ENCODE peak calls at places on chromosomes 16 and 17, in five cellular contexts. P is psoas muscle, U is mammary epithelial cell, N is SK-N-SH, C is left lung. S is an unnamed sample.

GRCh38 chr16:10940501-10941079 is 1.7 kb downstream of the DEXI start:
- DNase-seq in P (no peak), N (no peak), C (peak), U (no peak), S (no peak)

GRCh38 chr16:85309656-85310587 is 197.7 kb upstream of the CIBAR2 start:
- DNase-seq in C (peak), N (peak), U (no peak), P (peak), S (peak)

GRCh38 chr17:71883258-71883657 is 237.6 kb upstream of the SOX9 start:
- DNase-seq in U (no peak), P (no peak), N (no peak), C (no peak), S (no peak)

GRCh38 chr17:17359271-17359670 is 56.1 kb downstream of the NT5M start:
- DNase-seq in N (no peak), C (no peak), P (no peak), U (no peak), S (no peak)

GRCh38 chr16:58098207-58099096 is 30.7 kb downstream of the CFAP20 start:
- DNase-seq in N (no peak), C (no peak), P (no peak), U (peak), S (no peak)

GRCh38 chr17:5115673-5116651 is at the start of gene USP6:
- DNase-seq in N (no peak), U (no peak), C (no peak), P (no peak), S (no peak)

GRCh38 chr17:38960402-38960801 is 6.8 kb downstream of the FBXO47 start:
- DNase-seq in P (no peak), N (no peak), U (no peak), C (no peak), S (no peak)

GRCh38 chr16:10983175-10983558 is 38.8 kb downstream of the CLEC16A start:
- DNase-seq in P (no peak), U (no peak), N (no peak), C (no peak), S (no peak)

GRCh38 chr16:58336332-58337089 is 41.7 kb upstream of the PRSS54 start:
- DNase-seq in N (peak), C (peak), P (peak), U (peak), S (peak)

GRCh38 chr16:85455534-85455933 is 157.6 kb upstream of the GSE1 start:
- DNase-seq in N (no peak), U (no peak), C (no peak), P (no peak), S (no peak)

GRCh38 chr16:75254359-75254837 is 3.0 kb upstream of the BCAR1 start:
- DNase-seq in P (peak), C (peak), N (peak), U (peak), S (no peak)

GRCh38 chr16:19153876-19154275 is 14.2 kb upstream of the SYT17 start:
- DNase-seq in N (peak), C (no peak), U (no peak), P (no peak), S (no peak)

GRCh38 chr16:10501016-10501607 is 79.3 kb downstream of the EMP2 start:
- DNase-seq in N (no peak), P (no peak), U (no peak), C (no peak), S (no peak)

GRCh38 chr16:83971165-83972130 is 3.4 kb downstream of the NECAB2 start:
- DNase-seq in P (no peak), C (no peak), N (no peak), U (no peak), S (no peak)

GRCh38 chr16:31148281-31148728 is 1.6 kb downstream of the PRSS36 start:
- DNase-seq in N (peak), C (peak), P (no peak), U (no peak), S (no peak)

GRCh38 chr16:67879936-67880335 is 4.7 kb upstream of the NRN1L start:
- DNase-seq in N (no peak), P (no peak), C (no peak), U (no peak), S (no peak)

GRCh38 chr17:15180121-15180561 is 85.0 kb downstream of the PMP22 start:
- DNase-seq in N (no peak), U (no peak), P (no peak), C (no peak), S (no peak)

GRCh38 chr16:9139965-9140364 is 48.5 kb downstream of the HAPSTR1 start:
- DNase-seq in U (peak), N (peak), C (no peak), P (no peak), S (no peak)

GRCh38 chr16:90012978-90013745 is 6.1 kb downstream of the DBNDD1 start:
- DNase-seq in U (no peak), C (no peak), P (no peak), N (no peak), S (no peak)

GRCh38 chr16:287298-287811 is 4.4 kb downstream of the PDIA2 start:
- DNase-seq in N (no peak), C (no peak), P (no peak), U (no peak), S (no peak)
- TF ChIP-seq CTCF in N (peak), C (no peak), P (no peak), U (no peak), S (no peak)

GRCh38 chr17:48605991-48606891 is 1.5 kb upstream of the HOXB6 start:
- DNase-seq in N (no peak), U (no peak), P (no peak), C (no peak), S (no peak)
- TF ChIP-seq CTCF in N (no peak), U (no peak), P (no peak), C (no peak), S (no peak)

GRCh38 chr17:34781071-34781470 is 180.2 kb downstream of the CCT6B start:
- DNase-seq in U (no peak), N (no peak), P (no peak), C (no peak), S (no peak)
- TF ChIP-seq CTCF in U (no peak), N (no peak), P (no peak), C (no peak), S (no peak)

GRCh38 chr17:1713878-1714487 is 3.8 kb upstream of the TLCD2 start:
- DNase-seq in P (no peak), C (no peak), U (peak), N (peak), S (no peak)
- TF ChIP-seq CTCF in P (peak), C (no peak), U (peak), N (peak), S (no peak)

DNA sequence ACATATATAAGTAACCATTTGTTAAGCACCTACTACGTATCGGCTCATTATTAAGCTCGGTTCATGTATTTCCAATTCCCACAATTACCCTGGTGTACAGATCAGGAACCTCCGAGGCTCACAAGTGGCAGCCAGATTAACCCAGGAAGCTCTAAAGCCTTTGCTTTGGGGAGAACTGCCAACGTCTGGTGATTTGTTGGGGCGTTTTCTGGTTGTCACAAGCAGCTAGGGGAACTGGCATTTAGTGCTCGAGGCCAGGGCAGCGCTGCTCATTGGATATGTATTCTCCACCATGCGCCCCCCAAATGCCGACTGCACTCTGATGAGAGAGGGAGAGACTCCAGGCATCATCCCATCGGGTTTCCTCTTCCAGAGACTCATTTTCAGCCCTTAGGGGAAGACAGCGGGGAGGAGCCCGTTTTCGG is 541 bp downstream of the ZNF18 start:
- DNase-seq in U (peak), P (no peak), N (no peak), C (peak), S (no peak)
- TF ChIP-seq CTCF in U (no peak), P (peak), N (no peak), C (peak), S (no peak)

GRCh38 chr17:75430159-75430748 is 24.8 kb upstream of the GRB2 start:
- DNase-seq in U (no peak), P (no peak), N (no peak), C (no peak), S (no peak)
- TF ChIP-seq CTCF in U (no peak), P (no peak), N (no peak), C (no peak), S (no peak)

GRCh38 chr16:1119129-1119528 is 23.1 kb upstream of the C1QTNF8 start:
- DNase-seq in P (no peak), U (no peak), N (no peak), C (no peak), S (no peak)

GRCh38 chr16:1122031-1122765 is 26.2 kb upstream of the C1QTNF8 start:
- DNase-seq in C (no peak), N (no peak), U (no peak), P (no peak), S (no peak)

GRCh38 chr16:1121601-1122000 is 25.6 kb upstream of the C1QTNF8 start:
- DNase-seq in P (no peak), C (no peak), N (no peak), U (no peak), S (no peak)

GRCh38 chr16:1119766-1120611 is 23.9 kb upstream of the C1QTNF8 start:
- DNase-seq in C (no peak), U (no peak), P (no peak), N (no peak), S (no peak)

GRCh38 chr16:1121009-1121408 is 25.0 kb upstream of the C1QTNF8 start:
- DNase-seq in C (no peak), N (no peak), U (no peak), P (no peak), S (no peak)
- TF ChIP-seq CTCF in C (no peak), N (no peak), U (no peak), P (no peak), S (no peak)

GRCh38 chr16:87328846-87329245 is 11.7 kb upstream of the C16orf95 start:
- DNase-seq in C (no peak), N (no peak), U (peak), P (no peak), S (no peak)
- TF ChIP-seq CTCF in C (no peak), N (no peak), U (no peak), P (no peak), S (no peak)

S was measured in natural killer cell.